ENCODE peak calls at places on chromosomes 5 and 9, in ten cellular contexts. One of them, this sample, is unnamed. For H3K4me1 and H3K9me3, the result is how much of the 10 kb centered on the place peaks cover.

GRCh38 chr9:75185585-75186170 is 97.4 kb downstream of the OSTF1 start:
- DNase-seq in Panc1: peak
- DNase-seq in Peyer's patch: peak
- DNase-seq in cardiac muscle cell: peak
- DNase-seq in tibial nerve: no peak
- DNase-seq in left lung: peak
- DNase-seq in mesenchymal stem cell: peak
- DNase-seq in GM23248: peak
- DNase-seq in endothelial cell of umbilical vein: peak
- DNase-seq in mammary epithelial cell: no peak
- DNase-seq in this sample: peak

GRCh38 chr5:74311961-74312360 is 328.6 kb downstream of the ENC1 start:
- DNase-seq in mammary epithelial cell: no peak
- DNase-seq in tibial nerve: no peak
- DNase-seq in endothelial cell of umbilical vein: no peak
- DNase-seq in cardiac muscle cell: peak
- DNase-seq in Panc1: no peak
- DNase-seq in mesenchymal stem cell: no peak
- DNase-seq in GM23248: no peak
- DNase-seq in Peyer's patch: no peak
- DNase-seq in left lung: no peak
- DNase-seq in this sample: no peak

GRCh38 chr5:158880514-158881001 is 219.2 kb downstream of the EBF1 start:
- DNase-seq in Peyer's patch: no peak
- DNase-seq in Panc1: no peak
- DNase-seq in cardiac muscle cell: peak
- DNase-seq in left lung: no peak
- DNase-seq in endothelial cell of umbilical vein: no peak
- DNase-seq in mammary epithelial cell: no peak
- DNase-seq in mesenchymal stem cell: no peak
- DNase-seq in tibial nerve: no peak
- DNase-seq in GM23248: peak
- DNase-seq in this sample: no peak

GRCh38 chr5:34685485-34686197 is 29.5 kb downstream of the RAI14 start:
- DNase-seq in tibial nerve: no peak
- DNase-seq in GM23248: peak
- DNase-seq in left lung: no peak
- DNase-seq in Panc1: no peak
- DNase-seq in endothelial cell of umbilical vein: peak
- DNase-seq in Peyer's patch: no peak
- DNase-seq in mammary epithelial cell: peak
- DNase-seq in mesenchymal stem cell: peak
- DNase-seq in cardiac muscle cell: peak
- DNase-seq in this sample: no peak

GRCh38 chr5:149063017-149063687 is at the start of gene SH3TC2:
- DNase-seq in mammary epithelial cell: peak
- DNase-seq in left lung: no peak
- DNase-seq in Peyer's patch: peak
- DNase-seq in mesenchymal stem cell: peak
- DNase-seq in cardiac muscle cell: peak
- DNase-seq in endothelial cell of umbilical vein: peak
- DNase-seq in tibial nerve: peak
- DNase-seq in Panc1: no peak
- DNase-seq in GM23248: peak
- DNase-seq in this sample: no peak

GRCh38 chr5:151151793-151152192 is 5.8 kb downstream of the ANXA6 start:
- DNase-seq in Peyer's patch: no peak
- DNase-seq in cardiac muscle cell: peak
- DNase-seq in tibial nerve: no peak
- DNase-seq in mammary epithelial cell: no peak
- DNase-seq in endothelial cell of umbilical vein: no peak
- DNase-seq in Panc1: no peak
- DNase-seq in mesenchymal stem cell: peak
- DNase-seq in left lung: no peak
- DNase-seq in GM23248: peak
- DNase-seq in this sample: no peak

GRCh38 chr5:99317136-99317535 is 388.3 kb upstream of the CHD1 start:
- DNase-seq in mesenchymal stem cell: no peak
- DNase-seq in mammary epithelial cell: no peak
- DNase-seq in cardiac muscle cell: no peak
- DNase-seq in Peyer's patch: no peak
- DNase-seq in GM23248: no peak
- DNase-seq in Panc1: no peak
- DNase-seq in endothelial cell of umbilical vein: peak
- DNase-seq in left lung: no peak
- DNase-seq in tibial nerve: no peak
- DNase-seq in this sample: no peak

GRCh38 chr9:105026451-105026850 is 98.5 kb upstream of the ABCA1 start:
- DNase-seq in mammary epithelial cell: peak
- DNase-seq in Panc1: no peak
- DNase-seq in tibial nerve: no peak
- DNase-seq in GM23248: peak
- DNase-seq in Peyer's patch: no peak
- DNase-seq in endothelial cell of umbilical vein: no peak
- DNase-seq in cardiac muscle cell: no peak
- DNase-seq in left lung: no peak
- DNase-seq in mesenchymal stem cell: no peak
- DNase-seq in this sample: no peak

GRCh38 chr9:89676281-89676680 is 71.5 kb downstream of the GADD45G start:
- DNase-seq in endothelial cell of umbilical vein: no peak
- DNase-seq in GM23248: no peak
- DNase-seq in Panc1: no peak
- DNase-seq in mammary epithelial cell: no peak
- DNase-seq in cardiac muscle cell: no peak
- DNase-seq in tibial nerve: no peak
- DNase-seq in mesenchymal stem cell: no peak
- DNase-seq in Peyer's patch: peak
- DNase-seq in left lung: peak
- DNase-seq in this sample: no peak

GRCh38 chr9:37290881-37291485 is 131.5 kb upstream of the GRHPR start:
- DNase-seq in tibial nerve: no peak
- DNase-seq in cardiac muscle cell: peak
- DNase-seq in GM23248: peak
- DNase-seq in left lung: no peak
- DNase-seq in mammary epithelial cell: peak
- DNase-seq in Peyer's patch: no peak
- DNase-seq in mesenchymal stem cell: peak
- DNase-seq in endothelial cell of umbilical vein: peak
- DNase-seq in Panc1: peak
- DNase-seq in this sample: no peak

GRCh38 chr9:1042466-1042865 is 7.7 kb upstream of the DMRT2 start:
- DNase-seq in Peyer's patch: no peak
- DNase-seq in GM23248: no peak
- DNase-seq in Panc1: no peak
- DNase-seq in tibial nerve: no peak
- DNase-seq in cardiac muscle cell: peak
- DNase-seq in endothelial cell of umbilical vein: no peak
- DNase-seq in mammary epithelial cell: no peak
- DNase-seq in mesenchymal stem cell: no peak
- DNase-seq in left lung: peak
- DNase-seq in this sample: no peak

GRCh38 chr9:133733421-133734250 is 4.5 kb downstream of the SARDH start:
- DNase-seq in endothelial cell of umbilical vein: no peak
- DNase-seq in mammary epithelial cell: no peak
- DNase-seq in Peyer's patch: no peak
- DNase-seq in left lung: peak
- DNase-seq in mesenchymal stem cell: no peak
- DNase-seq in cardiac muscle cell: no peak
- DNase-seq in GM23248: no peak
- DNase-seq in Panc1: no peak
- DNase-seq in tibial nerve: no peak
- DNase-seq in this sample: no peak

GRCh38 chr9:98834386-98834785 is 26.9 kb downstream of the GALNT12 start:
- DNase-seq in GM23248: no peak
- DNase-seq in tibial nerve: no peak
- DNase-seq in Panc1: no peak
- DNase-seq in endothelial cell of umbilical vein: no peak
- DNase-seq in mesenchymal stem cell: no peak
- DNase-seq in left lung: no peak
- DNase-seq in mammary epithelial cell: no peak
- DNase-seq in cardiac muscle cell: no peak
- DNase-seq in Peyer's patch: no peak
- DNase-seq in this sample: no peak

GRCh38 chr5:61301345-61301744 is 30.7 kb upstream of the ZSWIM6 start:
- DNase-seq in Peyer's patch: no peak
- DNase-seq in Panc1: no peak
- DNase-seq in mammary epithelial cell: no peak
- DNase-seq in left lung: no peak
- DNase-seq in cardiac muscle cell: peak
- DNase-seq in tibial nerve: no peak
- DNase-seq in GM23248: peak
- DNase-seq in endothelial cell of umbilical vein: no peak
- DNase-seq in mesenchymal stem cell: no peak
- DNase-seq in this sample: no peak

GRCh38 chr9:114288233-114289051 is 34.5 kb upstream of the ORM1 start:
- DNase-seq in mammary epithelial cell: peak
- DNase-seq in Peyer's patch: peak
- DNase-seq in endothelial cell of umbilical vein: no peak
- DNase-seq in GM23248: peak
- DNase-seq in left lung: peak
- DNase-seq in mesenchymal stem cell: peak
- DNase-seq in tibial nerve: peak
- DNase-seq in Panc1: no peak
- DNase-seq in cardiac muscle cell: peak
- DNase-seq in this sample: no peak

GRCh38 chr5:54611290-54611951 is 93.9 kb downstream of the SNX18 start:
- DNase-seq in tibial nerve: no peak
- DNase-seq in mesenchymal stem cell: peak
- DNase-seq in Panc1: no peak
- DNase-seq in mammary epithelial cell: no peak
- DNase-seq in left lung: no peak
- DNase-seq in endothelial cell of umbilical vein: peak
- DNase-seq in GM23248: peak
- DNase-seq in Peyer's patch: no peak
- DNase-seq in cardiac muscle cell: peak
- DNase-seq in this sample: no peak

GRCh38 chr5:37533851-37534250 is 154.7 kb downstream of the WDR70 start:
- DNase-seq in Peyer's patch: no peak
- DNase-seq in mesenchymal stem cell: no peak
- DNase-seq in tibial nerve: no peak
- DNase-seq in mammary epithelial cell: peak
- DNase-seq in cardiac muscle cell: no peak
- DNase-seq in endothelial cell of umbilical vein: no peak
- DNase-seq in GM23248: peak
- DNase-seq in Panc1: no peak
- DNase-seq in left lung: no peak
- DNase-seq in this sample: no peak

GRCh38 chr5:104815212-104815611 is 1252.6 kb upstream of the NUDT12 start:
- DNase-seq in tibial nerve: no peak
- DNase-seq in GM23248: no peak
- DNase-seq in cardiac muscle cell: no peak
- DNase-seq in Peyer's patch: no peak
- DNase-seq in Panc1: no peak
- DNase-seq in left lung: no peak
- DNase-seq in mesenchymal stem cell: no peak
- DNase-seq in endothelial cell of umbilical vein: no peak
- DNase-seq in mammary epithelial cell: no peak
- DNase-seq in this sample: no peak

GRCh38 chr9:13151489-13151888 is 128.0 kb downstream of the MPDZ start:
- DNase-seq in mesenchymal stem cell: no peak
- DNase-seq in Peyer's patch: no peak
- DNase-seq in Panc1: no peak
- DNase-seq in tibial nerve: no peak
- DNase-seq in cardiac muscle cell: no peak
- DNase-seq in left lung: no peak
- DNase-seq in endothelial cell of umbilical vein: no peak
- DNase-seq in mammary epithelial cell: no peak
- DNase-seq in GM23248: no peak
- DNase-seq in this sample: no peak

GRCh38 chr9:18606831-18607230 is 132.9 kb downstream of the ADAMTSL1 start:
- DNase-seq in tibial nerve: no peak
- DNase-seq in cardiac muscle cell: peak
- DNase-seq in Panc1: no peak
- DNase-seq in Peyer's patch: no peak
- DNase-seq in endothelial cell of umbilical vein: peak
- DNase-seq in mammary epithelial cell: no peak
- DNase-seq in mesenchymal stem cell: peak
- DNase-seq in left lung: no peak
- DNase-seq in GM23248: peak
- DNase-seq in this sample: no peak
- H3K4me3 ChIP-seq in tibial nerve: no peak
- H3K4me3 ChIP-seq in cardiac muscle cell: no peak
- H3K4me3 ChIP-seq in Panc1: no peak
- H3K4me3 ChIP-seq in Peyer's patch: no peak
- H3K4me3 ChIP-seq in endothelial cell of umbilical vein: no peak
- H3K4me3 ChIP-seq in mammary epithelial cell: no peak
- H3K4me3 ChIP-seq in mesenchymal stem cell: no peak
- H3K4me3 ChIP-seq in left lung: no peak
- H3K4me3 ChIP-seq in GM23248: no peak
- H3K4me3 ChIP-seq in this sample: no peak

DNA sequence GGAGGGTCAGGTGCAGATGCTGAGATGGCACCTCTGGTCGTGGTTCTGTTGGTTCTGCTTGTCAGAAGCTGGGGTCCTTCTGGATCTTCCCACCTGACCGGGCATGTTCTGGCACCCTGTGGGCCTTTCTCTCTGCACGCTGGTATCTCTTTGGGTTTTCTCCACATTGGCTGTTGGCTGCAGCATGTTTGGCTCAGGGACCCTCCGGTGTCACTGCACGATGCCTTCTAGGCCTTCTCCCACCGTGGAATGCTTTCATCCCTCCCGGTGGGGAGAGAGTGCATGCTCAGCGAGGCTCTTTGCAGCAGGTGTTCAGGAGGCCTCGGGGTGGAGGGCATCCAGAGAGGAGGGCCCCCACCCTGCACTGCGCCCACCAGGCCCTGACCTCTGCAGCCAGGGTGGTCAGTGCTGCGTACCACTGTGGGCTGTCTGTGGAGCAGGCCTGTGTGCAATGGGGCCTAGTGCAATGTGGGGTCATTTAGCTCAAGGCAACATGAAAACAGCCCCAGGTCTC is 119.4 kb downstream of the WNK2 start:
- DNase-seq in mammary epithelial cell: no peak
- DNase-seq in left lung: no peak
- DNase-seq in tibial nerve: no peak
- DNase-seq in GM23248: no peak
- DNase-seq in Peyer's patch: no peak
- DNase-seq in cardiac muscle cell: no peak
- DNase-seq in mesenchymal stem cell: no peak
- DNase-seq in endothelial cell of umbilical vein: no peak
- DNase-seq in Panc1: no peak
- DNase-seq in this sample: no peak
- H3K4me1 ChIP-seq in mammary epithelial cell: under half
- H3K4me1 ChIP-seq in left lung: under half
- H3K4me1 ChIP-seq in tibial nerve: under half
- H3K4me1 ChIP-seq in GM23248: under half
- H3K4me1 ChIP-seq in Peyer's patch: under half
- H3K4me1 ChIP-seq in cardiac muscle cell: under half
- H3K4me1 ChIP-seq in mesenchymal stem cell: under half
- H3K4me1 ChIP-seq in endothelial cell of umbilical vein: under half
- H3K4me1 ChIP-seq in Panc1: under half
- H3K4me1 ChIP-seq in this sample: under half

GRCh38 chr5:167339205-167339604 is 952.2 kb upstream of the WWC1 start:
- DNase-seq in cardiac muscle cell: no peak
- DNase-seq in Panc1: no peak
- DNase-seq in endothelial cell of umbilical vein: no peak
- DNase-seq in GM23248: no peak
- DNase-seq in tibial nerve: no peak
- DNase-seq in mesenchymal stem cell: peak
- DNase-seq in left lung: no peak
- DNase-seq in mammary epithelial cell: no peak
- DNase-seq in Peyer's patch: no peak
- DNase-seq in this sample: no peak
- H3K9me3 ChIP-seq in cardiac muscle cell: under half
- H3K9me3 ChIP-seq in Panc1: under half
- H3K9me3 ChIP-seq in endothelial cell of umbilical vein: under half
- H3K9me3 ChIP-seq in GM23248: under half
- H3K9me3 ChIP-seq in tibial nerve: under half
- H3K9me3 ChIP-seq in mesenchymal stem cell: under half
- H3K9me3 ChIP-seq in left lung: under half
- H3K9me3 ChIP-seq in mammary epithelial cell: under half
- H3K9me3 ChIP-seq in Peyer's patch: under half
- H3K9me3 ChIP-seq in this sample: under half

GRCh38 chr9:131095666-131096489 is 453 bp upstream of the AIF1L start:
- DNase-seq in mammary epithelial cell: no peak
- DNase-seq in endothelial cell of umbilical vein: peak
- DNase-seq in left lung: no peak
- DNase-seq in Peyer's patch: no peak
- DNase-seq in Panc1: no peak
- DNase-seq in tibial nerve: no peak
- DNase-seq in mesenchymal stem cell: peak
- DNase-seq in cardiac muscle cell: peak
- DNase-seq in GM23248: peak
- DNase-seq in this sample: no peak
- H3K4me3 ChIP-seq in mammary epithelial cell: peak
- H3K4me3 ChIP-seq in endothelial cell of umbilical vein: no peak
- H3K4me3 ChIP-seq in left lung: peak
- H3K4me3 ChIP-seq in Peyer's patch: peak
- H3K4me3 ChIP-seq in Panc1: peak
- H3K4me3 ChIP-seq in tibial nerve: peak
- H3K4me3 ChIP-seq in mesenchymal stem cell: peak
- H3K4me3 ChIP-seq in cardiac muscle cell: peak
- H3K4me3 ChIP-seq in GM23248: peak
- H3K4me3 ChIP-seq in this sample: no peak